ENCODE peak calls at places on chromosomes 12 and 14, in six cellular contexts. Y is K562, Q is A549, B is HepG2, P is IMR-90, G is SK-N-SH. X is an unnamed sample.

GRCh38 chr12:127046467-127046866 is 1220.5 kb upstream of the TMEM132C start:
- DNase-seq in Y (no peak), Q (no peak), B (no peak), P (no peak), G (no peak), X (no peak)

GRCh38 chr14:104303705-104304425 is 165.5 kb downstream of the KIF26A start:
- DNase-seq in Y (no peak), Q (no peak), B (no peak), P (no peak), G (no peak), X (no peak)

GRCh38 chr12:68271346-68271745 is 17.9 kb upstream of the IL22 start:
- DNase-seq in Y (no peak), Q (no peak), B (no peak), P (peak), G (no peak), X (no peak)

GRCh38 chr12:123757555-123757954 is 4.5 kb upstream of the DNAH10 start:
- DNase-seq in Y (no peak), Q (no peak), B (no peak), P (peak), G (no peak), X (no peak)

GRCh38 chr14:99415496-99416281 is 65.0 kb downstream of the SETD3 start:
- DNase-seq in Y (peak), Q (peak), B (peak), P (peak), G (peak), X (peak)

GRCh38 chr12:116125981-116126566 is 151.4 kb downstream of the MED13L start:
- DNase-seq in Y (no peak), Q (no peak), B (no peak), P (no peak), G (no peak), X (no peak)

GRCh38 chr14:53842938-53843337 is 113.7 kb downstream of the BMP4 start:
- DNase-seq in Y (no peak), Q (peak), B (peak), P (peak), G (no peak), X (no peak)

GRCh38 chr12:107461222-107461980 is 224.2 kb upstream of the PWP1 start:
- DNase-seq in Y (no peak), Q (no peak), B (no peak), P (peak), G (peak), X (no peak)

GRCh38 chr14:30681752-30682355 is 59.7 kb downstream of the SCFD1 start:
- DNase-seq in Y (no peak), Q (peak), B (peak), P (peak), G (peak), X (no peak)

GRCh38 chr12:126507231-126507630 is 1442.0 kb downstream of the AACS start:
- DNase-seq in Y (no peak), Q (no peak), B (no peak), P (no peak), G (no peak), X (no peak)

GRCh38 chr12:39420043-39420442 is 22.9 kb downstream of the KIF21A start:
- DNase-seq in Y (no peak), Q (no peak), B (peak), P (no peak), G (no peak), X (no peak)

GRCh38 chr14:69631509-69631908 is 20.1 kb downstream of the SUSD6 start:
- DNase-seq in Y (no peak), Q (no peak), B (peak), P (peak), G (no peak), X (no peak)

GRCh38 chr14:23067847-23068791 is 10.8 kb upstream of the CDH24 start:
- DNase-seq in Y (no peak), Q (no peak), B (no peak), P (no peak), G (no peak), X (no peak)

GRCh38 chr12:93323625-93324165 is 54.0 kb upstream of the NUDT4 start:
- DNase-seq in Y (no peak), Q (no peak), B (no peak), P (peak), G (no peak), X (no peak)

GRCh38 chr12:45381351-45381750 is 165.5 kb downstream of the ANO6 start:
- DNase-seq in Y (no peak), Q (no peak), B (no peak), P (peak), G (no peak), X (no peak)

GRCh38 chr14:105484069-105484996 is 2.4 kb upstream of the CRIP1 start:
- DNase-seq in Y (no peak), Q (no peak), B (no peak), P (no peak), G (no peak), X (no peak)

GRCh38 chr12:48995061-48995879 is 3.9 kb downstream of the DDN start:
- DNase-seq in Y (peak), Q (peak), B (peak), P (peak), G (peak), X (no peak)

GRCh38 chr12:26121841-26122680 is 2.8 kb downstream of the BHLHE41 start:
- DNase-seq in Y (peak), Q (no peak), B (no peak), P (peak), G (peak), X (no peak)

GRCh38 chr12:57093412-57094193 is 4.7 kb downstream of the NAB2 start:
- DNase-seq in Y (peak), Q (peak), B (no peak), P (peak), G (peak), X (no peak)

GRCh38 chr14:91284791-91285548 is 40.5 kb upstream of the GPR68 start:
- DNase-seq in Y (no peak), Q (no peak), B (no peak), P (no peak), G (peak), X (no peak)

DNA sequence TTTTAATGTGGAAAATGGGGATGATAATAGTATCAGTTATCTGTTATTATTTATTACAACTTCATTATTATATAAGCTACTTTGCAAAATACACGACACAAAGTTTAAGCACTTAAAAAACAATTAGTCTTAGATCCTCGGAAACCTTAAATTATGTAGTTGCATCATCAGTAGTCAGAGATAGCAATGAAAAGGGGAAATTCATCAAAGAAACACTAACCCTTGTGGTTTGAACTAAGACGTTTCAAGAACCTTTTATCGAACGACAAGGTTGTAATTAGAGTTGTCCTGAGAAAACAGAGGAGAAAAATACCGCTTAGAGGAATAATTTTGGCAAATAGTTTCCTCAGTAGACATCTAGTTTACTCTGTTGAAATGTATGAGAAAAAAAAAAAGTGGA is 198.5 kb downstream of the PTPRO start:
- DNase-seq in Y (no peak), Q (no peak), B (no peak), P (no peak), G (no peak), X (no peak)
- TF ChIP-seq SMC3 in Y (no peak), Q (no peak), B (no peak), P (no peak), G (no peak), X (no peak)

DNA sequence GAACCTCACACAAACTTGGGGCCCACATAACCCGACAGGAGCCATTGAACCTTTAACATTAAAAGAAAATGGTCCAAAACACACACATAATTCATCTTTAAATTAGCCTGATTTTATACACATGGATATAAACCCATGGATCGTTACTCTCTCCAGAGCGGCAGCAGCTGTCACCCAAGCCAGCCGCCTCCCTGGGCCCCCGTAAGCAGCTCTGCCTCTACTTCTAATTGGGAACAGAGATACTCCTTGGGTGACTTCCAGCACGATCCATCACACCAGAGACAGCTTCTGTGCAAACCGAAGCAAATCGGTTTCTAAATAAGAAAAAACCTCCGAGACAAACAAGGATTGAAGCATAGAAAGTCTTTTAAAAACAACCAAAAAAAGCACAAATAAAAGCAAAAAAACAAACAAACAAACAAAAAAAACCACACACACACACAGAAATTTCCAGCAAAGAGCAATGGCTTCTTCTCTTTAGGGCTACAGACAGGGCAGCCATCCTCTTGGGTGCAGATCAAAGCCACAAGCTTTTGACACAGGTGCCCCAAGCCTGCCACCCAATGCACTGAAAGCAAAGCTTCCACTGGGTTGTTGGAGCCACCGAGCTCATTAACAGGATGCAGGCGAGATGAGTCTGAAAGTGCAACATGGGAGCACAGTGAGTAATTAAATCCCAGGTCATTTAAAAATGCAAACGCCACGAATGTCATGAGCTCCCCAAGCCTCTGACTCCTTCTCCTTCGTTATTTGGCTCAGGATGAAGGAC is 156.9 kb downstream of the DPF3 start:
- DNase-seq in Y (no peak), Q (no peak), B (no peak), P (no peak), G (peak), X (no peak)
- TF ChIP-seq SMC3 in Y (no peak), Q (no peak), B (no peak), P (no peak), G (no peak), X (no peak)

DNA sequence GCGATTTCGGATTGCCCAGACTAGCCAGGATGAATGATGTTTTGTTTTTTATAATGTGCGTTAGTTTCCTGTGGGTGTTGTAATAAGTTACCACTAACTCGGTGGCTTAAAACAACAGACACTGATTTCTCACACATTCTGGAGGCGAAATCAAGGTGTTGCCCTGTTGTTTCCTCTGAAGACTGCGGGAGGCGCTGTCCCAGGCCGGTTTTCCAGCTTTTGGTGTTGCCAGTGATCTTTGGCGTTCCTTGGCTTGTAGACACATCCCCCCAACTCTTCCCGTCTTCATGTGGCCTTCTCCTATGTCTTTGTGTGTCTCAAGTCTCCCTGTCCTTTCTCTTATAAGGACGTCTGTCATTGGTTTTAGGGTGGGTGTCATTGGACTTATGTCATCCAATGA is 267.7 kb downstream of the AACS start:
- DNase-seq in Y (no peak), Q (no peak), B (no peak), P (no peak), G (no peak), X (no peak)
- TF ChIP-seq SMC3 in Y (no peak), Q (no peak), B (no peak), P (no peak), G (no peak), X (no peak)

DNA sequence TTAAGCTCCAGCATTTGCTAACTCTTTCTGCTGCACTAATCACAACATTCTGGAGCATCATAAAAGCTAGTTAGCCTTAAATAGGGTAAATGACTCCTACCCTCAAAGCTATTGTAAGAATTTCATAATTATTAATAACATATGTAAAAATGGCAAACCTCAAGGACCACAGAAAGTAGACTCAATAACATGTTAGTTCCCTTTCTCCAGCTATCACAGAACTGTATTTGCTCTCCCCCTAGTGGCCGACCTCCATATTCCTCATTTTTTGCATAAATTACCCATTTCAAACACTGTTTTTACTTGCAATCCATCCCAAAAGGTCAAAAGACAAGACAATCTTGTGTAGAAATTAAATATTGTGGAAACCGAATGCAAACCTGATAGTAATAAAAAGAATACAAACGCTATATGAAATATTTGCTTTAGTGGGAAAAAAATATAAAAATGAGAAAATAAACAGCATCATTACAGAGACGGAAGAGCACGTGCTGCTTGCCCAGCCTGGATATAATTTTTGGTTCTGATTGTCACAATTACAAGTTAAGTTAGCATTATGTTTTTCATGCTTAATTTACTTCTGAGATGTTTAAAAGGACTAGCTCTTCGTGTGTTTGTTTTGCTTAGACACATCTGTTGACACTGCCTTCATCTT is 97.9 kb downstream of the RERGL start:
- DNase-seq in Y (peak), Q (peak), B (peak), P (peak), G (peak), X (peak)
- TF ChIP-seq SMC3 in Y (peak), Q (peak), B (no peak), P (no peak), G (peak), X (peak)

X was measured in GM12878.